ENCODE peak calls at places on chromosome 3, in four cellular contexts. X, L, V and I are unnamed samples.

GRCh38 chr3:38805765-38806386 is 10.1 kb downstream of the SCN10A start:
- DNase-seq in X (peak; percentile 75), L (no peak), V (no peak), I (peak; percentile 75)

GRCh38 chr3:171347017-171347979 is 112.9 kb downstream of the TNIK start:
- DNase-seq in X (peak; percentile 91), L (no peak), V (no peak), I (no peak)

GRCh38 chr3:40120816-40121215 is 188.7 kb upstream of the EIF1B start:
- DNase-seq in X (no peak), L (no peak), V (no peak), I (no peak)

GRCh38 chr3:65935724-65936123 is 103.0 kb downstream of the MAGI1 start:
- DNase-seq in X (no peak), L (no peak), V (no peak), I (no peak)

GRCh38 chr3:156271995-156272719 is 151.8 kb downstream of the KCNAB1 start:
- DNase-seq in X (no peak), L (no peak), V (no peak), I (no peak)

GRCh38 chr3:153439780-153440179 is 277.8 kb downstream of the RAP2B start:
- DNase-seq in X (no peak), L (no peak), V (no peak), I (no peak)

GRCh38 chr3:54633444-54634121 is 294.3 kb downstream of the LRTM1 start:
- DNase-seq in X (no peak), L (no peak), V (no peak), I (no peak)

GRCh38 chr3:45034612-45035252 is 8.6 kb downstream of the CLEC3B start:
- DNase-seq in X (peak; percentile 35), L (peak; percentile 88), V (no peak), I (no peak)

GRCh38 chr3:172323894-172324590 is 124.2 kb downstream of the GHSR start:
- DNase-seq in X (no peak), L (no peak), V (no peak), I (no peak)

GRCh38 chr3:101854608-101855304 is 5.4 kb downstream of the NFKBIZ start:
- DNase-seq in X (no peak), L (no peak), V (no peak), I (no peak)

GRCh38 chr3:22966349-22966748 is 236.8 kb upstream of the UBE2E2 start:
- DNase-seq in X (no peak), L (no peak), V (no peak), I (no peak)

GRCh38 chr3:12351145-12351544 is 62.3 kb downstream of the PPARG start:
- DNase-seq in X (no peak), L (no peak), V (no peak), I (no peak)

GRCh38 chr3:72185549-72186484 is 400.9 kb upstream of the PROK2 start:
- DNase-seq in X (peak; percentile 53), L (no peak), V (no peak), I (no peak)

GRCh38 chr3:42119558-42120355 is 28.6 kb downstream of the TRAK1 start:
- DNase-seq in X (no peak), L (no peak), V (no peak), I (no peak)

GRCh38 chr3:127035672-127036071 is 52.8 kb downstream of the PLXNA1 start:
- DNase-seq in X (no peak), L (peak; percentile 81), V (peak; percentile 81), I (no peak)

GRCh38 chr3:195030791-195031321 is 240.1 kb downstream of the XXYLT1 start:
- DNase-seq in X (no peak), L (no peak), V (no peak), I (no peak)

GRCh38 chr3:33064929-33065328 is 32.0 kb downstream of the GLB1 start:
- DNase-seq in X (peak; percentile 44), L (no peak), V (no peak), I (no peak)

GRCh38 chr3:41317718-41318117 is 118.4 kb downstream of the CTNNB1 start:
- DNase-seq in X (no peak), L (no peak), V (no peak), I (no peak)

GRCh38 chr3:195001961-195002861 is 268.7 kb downstream of the XXYLT1 start:
- DNase-seq in X (peak; percentile 65), L (peak; percentile 75), V (no peak), I (peak; percentile 58)

GRCh38 chr3:194640829-194641228 is 7.6 kb upstream of the TMEM44 start:
- DNase-seq in X (peak; percentile 31), L (no peak), V (no peak), I (peak; percentile 55)

GRCh38 chr3:8778475-8778874 is 9.1 kb upstream of the OXTR start:
- DNase-seq in X (no peak), L (no peak), V (no peak), I (no peak)

GRCh38 chr3:158569717-158570244 is 1.2 kb upstream of the MLF1 start:
- DNase-seq in X (no peak), L (no peak), V (no peak), I (no peak)

GRCh38 chr3:142818651-142819050 is 70.2 kb downstream of the PCOLCE2 start:
- DNase-seq in X (no peak), L (no peak), V (no peak), I (no peak)

GRCh38 chr3:53554559-53555511 is 60.4 kb downstream of the CACNA1D start:
- DNase-seq in X (peak; percentile 83), L (no peak), V (no peak), I (no peak)

GRCh38 chr3:129593230-129593594 is 13.3 kb downstream of the PLXND1 start:
- DNase-seq in X (no peak), L (no peak), V (no peak), I (no peak)

GRCh38 chr3:107710851-107711250 is 188.1 kb downstream of the BBX start:
- DNase-seq in X (no peak), L (peak; percentile 57), V (no peak), I (no peak)

GRCh38 chr3:45760878-45761711 is 35.2 kb downstream of the SLC6A20 start:
- DNase-seq in X (peak; percentile 85), L (no peak), V (no peak), I (peak; percentile 68)

GRCh38 chr3:142651711-142652110 is 55.5 kb downstream of the PLS1 start:
- DNase-seq in X (no peak), L (no peak), V (no peak), I (no peak)

GRCh38 chr3:148925841-148926240 is 60.7 kb downstream of the CPA3 start:
- DNase-seq in X (no peak), L (no peak), V (no peak), I (no peak)

GRCh38 chr3:148930785-148931184 is 60.6 kb upstream of the GYG1 start:
- DNase-seq in X (no peak), L (no peak), V (no peak), I (no peak)

GRCh38 chr3:148937477-148937876 is 53.9 kb upstream of the GYG1 start:
- DNase-seq in X (no peak), L (no peak), V (no peak), I (no peak)

GRCh38 chr3:148932976-148933375 is 58.4 kb upstream of the GYG1 start:
- DNase-seq in X (no peak), L (no peak), V (no peak), I (no peak)

DNA sequence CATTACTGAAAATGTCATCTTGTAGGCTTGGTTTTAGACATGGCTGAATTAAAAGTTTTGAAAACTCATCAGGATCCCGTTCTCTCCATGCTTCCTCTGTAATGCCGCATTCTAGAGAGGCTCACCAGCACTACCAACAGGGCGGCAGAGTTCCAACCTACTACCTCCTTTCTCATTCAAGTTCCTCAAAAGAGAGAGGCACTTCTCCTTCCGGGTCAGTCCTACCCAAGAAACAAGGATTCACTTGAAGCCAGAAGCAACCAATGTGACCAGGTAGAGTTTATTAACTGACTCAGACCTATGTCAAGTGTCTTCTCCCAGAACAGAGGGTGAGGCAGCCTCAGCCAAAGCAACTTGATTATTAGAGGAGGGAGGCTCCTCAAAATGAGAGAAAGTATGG is 59.8 kb upstream of the GYG1 start:
- DNase-seq in X (no peak), L (no peak), V (no peak), I (no peak)
- TF ChIP-seq CTCF in X (no peak), L (no peak), V (no peak), I (no peak)

GRCh38 chr3:188243124-188243795 is 89.3 kb downstream of the LPP start:
- DNase-seq in X (no peak), L (no peak), V (no peak), I (no peak)
- TF ChIP-seq CTCF in X (no peak), L (no peak), V (no peak), I (no peak)

DNA sequence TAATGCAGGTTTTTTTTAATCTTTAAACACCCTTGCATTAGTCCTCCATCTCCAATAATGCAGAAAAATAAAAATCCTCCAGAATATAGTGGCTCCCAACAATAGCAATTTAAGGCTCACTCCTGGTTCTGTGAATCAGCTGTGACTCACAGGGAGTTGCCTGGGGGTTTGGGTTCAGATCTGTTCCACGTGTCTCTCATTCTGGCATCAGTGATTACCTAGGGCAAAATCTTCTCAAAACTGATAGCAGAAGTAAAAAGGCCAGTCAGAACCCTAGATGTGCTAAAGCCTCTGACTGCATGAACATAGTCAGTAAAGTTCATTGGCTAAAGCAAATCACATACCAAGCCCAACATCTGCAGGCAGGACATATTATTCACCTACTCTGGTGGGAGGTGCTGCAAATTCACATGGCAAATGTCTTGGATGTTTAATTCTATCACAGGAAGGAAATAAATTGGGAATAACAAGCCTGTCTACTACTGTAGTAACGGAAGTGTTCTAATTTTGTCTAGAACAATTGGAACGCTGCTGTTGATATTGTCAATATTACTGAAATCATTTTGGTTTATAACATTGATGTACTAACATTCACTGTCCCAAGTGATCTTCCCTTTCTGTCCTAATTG is 364.1 kb upstream of the CNTN4 start:
- DNase-seq in X (no peak), L (no peak), V (no peak), I (no peak)
- TF ChIP-seq CTCF in X (no peak), L (no peak), V (no peak), I (no peak)

DNA sequence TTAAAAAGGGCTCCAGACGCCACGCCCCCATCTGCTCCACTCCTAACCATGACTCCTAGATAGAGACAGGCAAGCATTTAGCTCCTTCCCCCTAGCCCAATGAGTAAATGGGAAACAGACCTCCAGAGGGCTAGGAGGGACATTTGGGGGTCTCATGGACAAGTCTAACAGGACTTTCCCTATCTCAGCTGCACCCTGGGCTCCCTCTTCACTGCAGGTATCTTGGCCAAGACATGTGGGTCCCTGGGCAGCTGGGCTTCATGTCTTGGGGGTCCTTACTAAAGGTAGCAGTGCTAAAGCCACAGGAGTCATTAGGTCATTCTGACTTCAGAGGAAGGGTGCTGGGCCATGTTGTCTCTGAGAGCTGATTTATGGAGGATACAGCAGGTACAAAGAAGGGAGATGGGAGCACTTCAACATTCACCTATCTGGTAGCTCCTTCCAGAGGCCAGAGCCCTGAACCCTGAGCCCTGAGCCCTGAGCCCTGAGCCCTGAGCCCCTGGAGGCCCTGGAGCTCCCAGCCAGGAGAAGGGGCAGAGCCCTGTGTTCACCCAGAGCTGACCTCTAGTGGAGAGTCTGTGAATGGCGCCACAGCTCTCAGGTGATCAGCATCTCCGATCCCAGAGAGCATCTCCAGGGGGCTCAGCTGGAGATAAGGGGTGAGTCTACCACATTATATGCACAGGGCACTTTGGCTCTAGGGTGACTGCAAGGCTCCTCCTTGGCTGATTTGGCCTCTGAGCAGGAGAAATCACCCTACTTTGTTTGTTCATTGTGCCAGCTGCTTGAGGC is 40.1 kb upstream of the EPHB1 start:
- DNase-seq in X (peak; percentile 42), L (no peak), V (peak; percentile 45), I (peak; percentile 80)
- TF ChIP-seq CTCF in X (peak; percentile 80), L (peak; percentile 49), V (peak; percentile 45), I (peak; percentile 63)